ENCODE peak calls at places on chromosomes 5 and 9, in nine cellular contexts. J is amniotic stem cell, E is A549, W is WTC11, M is erythroblast, I is H54, B is AG08395, T is AG20443, Z is right atrium auricular region. K is an unnamed sample.

GRCh38 chr9:133148351-133149129 is 15.2 kb downstream of the GBGT1 start:
- DNase-seq in Z (no peak), J (no peak), T (peak), M (peak), W (no peak), E (no peak), B (peak), I (peak), K (no peak)

GRCh38 chr9:36163049-36163839 is 5.9 kb upstream of the CCIN start:
- DNase-seq in E (peak), I (no peak), Z (no peak), B (peak), W (peak), J (no peak), M (no peak), T (peak), K (peak)

GRCh38 chr5:37886207-37886905 is 46.5 kb upstream of the GDNF start:
- DNase-seq in B (no peak), E (no peak), I (no peak), J (no peak), W (no peak), T (no peak), M (no peak), Z (no peak), K (no peak)

GRCh38 chr5:114185274-114185673 is 176.6 kb upstream of the KCNN2 start:
- DNase-seq in B (peak), J (no peak), I (no peak), Z (no peak), T (peak), E (peak), M (no peak), W (peak), K (no peak)

GRCh38 chr5:180601591-180602480 is 10.5 kb upstream of the SCGB3A1 start:
- DNase-seq in T (peak), E (no peak), B (no peak), M (no peak), W (peak), J (no peak), Z (no peak), I (no peak), K (no peak)

GRCh38 chr5:86095106-86095505 is 522.6 kb upstream of the COX7C start:
- DNase-seq in T (no peak), B (no peak), M (no peak), W (no peak), Z (no peak), I (no peak), E (no peak), J (no peak), K (no peak)

GRCh38 chr5:121384359-121384758 is 467.3 kb upstream of the FTMT start:
- DNase-seq in B (no peak), T (no peak), Z (no peak), W (peak), M (no peak), J (no peak), E (no peak), I (no peak), K (no peak)

GRCh38 chr9:124357591-124358361 is 57.5 kb downstream of the PSMB7 start:
- DNase-seq in I (no peak), B (no peak), M (peak), E (no peak), J (no peak), T (no peak), Z (no peak), W (no peak), K (no peak)

GRCh38 chr5:72241346-72242003 is 78.6 kb downstream of the MRPS27 start:
- DNase-seq in T (no peak), M (no peak), J (no peak), I (no peak), W (no peak), B (no peak), E (no peak), Z (no peak), K (no peak)

GRCh38 chr5:159419567-159419966 is 89.3 kb upstream of the IL12B start:
- DNase-seq in T (no peak), W (no peak), Z (no peak), I (no peak), B (no peak), J (no peak), E (peak), M (peak), K (no peak)

GRCh38 chr5:60521379-60522298 is 178.3 kb downstream of the DEPDC1B start:
- DNase-seq in T (no peak), Z (no peak), B (no peak), M (no peak), J (no peak), E (no peak), W (no peak), I (no peak), K (no peak)

GRCh38 chr5:32138839-32139493 is 35.2 kb downstream of the GOLPH3 start:
- DNase-seq in I (no peak), W (no peak), Z (no peak), B (no peak), M (no peak), E (no peak), J (no peak), T (no peak), K (no peak)

GRCh38 chr5:93574939-93575241 is 6.1 kb downstream of the NR2F1-AS1 start:
- DNase-seq in M (no peak), B (no peak), I (no peak), Z (no peak), T (no peak), J (no peak), E (no peak), W (no peak), K (no peak)

GRCh38 chr5:172280937-172281336 is 2.6 kb downstream of the UBTD2 start:
- DNase-seq in I (no peak), Z (no peak), W (no peak), M (no peak), J (peak), T (peak), B (peak), E (no peak), K (no peak)

GRCh38 chr5:38994329-38994927 is 79.8 kb downstream of the RICTOR start:
- DNase-seq in W (peak), E (peak), M (peak), B (peak), I (no peak), Z (no peak), J (peak), T (peak), K (peak)

GRCh38 chr5:128667148-128667547 is 129.1 kb upstream of the FBN2 start:
- DNase-seq in I (no peak), B (no peak), E (peak), M (no peak), T (no peak), W (no peak), Z (no peak), J (no peak), K (no peak)

GRCh38 chr9:133233681-133234432 is 24.8 kb upstream of the OBP2B start:
- DNase-seq in B (no peak), W (no peak), E (no peak), I (no peak), T (no peak), J (no peak), M (no peak), Z (no peak), K (no peak)

GRCh38 chr5:96588551-96588950 is 73.6 kb upstream of the CAST start:
- DNase-seq in B (no peak), T (no peak), J (no peak), I (no peak), E (no peak), Z (no peak), W (no peak), M (no peak), K (no peak)

GRCh38 chr9:97558701-97559101 is 57.2 kb downstream of the TMOD1 start:
- DNase-seq in B (no peak), M (no peak), Z (no peak), J (no peak), I (no peak), E (no peak), W (no peak), T (no peak), K (no peak)

GRCh38 chr5:125006011-125006685 is 259.7 kb upstream of the ZNF608 start:
- DNase-seq in Z (no peak), M (no peak), W (no peak), E (no peak), B (no peak), I (no peak), J (no peak), T (no peak), K (no peak)